ENCODE peak calls at places on chromosomes 6 and 20, in four cellular contexts. H is right cardiac atrium, S is small intestine, K is heart left ventricle. Y is an unnamed sample. For H3K9me3 and H3K4me1, the result is how much of the 10 kb centered on the place peaks cover.

GRCh38 chr6:9140181-9140580 is 704.8 kb upstream of the SLC35B3 start:
- DNase-seq in H (no peak), S (no peak), K (no peak), Y (no peak)

GRCh38 chr20:8721098-8721497 is 347.8 kb upstream of the PLCB4 start:
- DNase-seq in H (peak), S (peak), K (no peak), Y (no peak)

GRCh38 chr6:132511836-132512230 is 1.1 kb downstream of the STX7 start:
- DNase-seq in H (no peak), S (peak), K (no peak), Y (no peak)

GRCh38 chr6:63565727-63566625 is 6.3 kb upstream of the LOC128125822 start:
- DNase-seq in H (no peak), S (no peak), K (no peak), Y (no peak)

GRCh38 chr6:14118444-14118843 is 872 bp downstream of the CD83 start:
- DNase-seq in H (no peak), S (no peak), K (no peak), Y (no peak)

GRCh38 chr6:58198301-58198700 is 880.9 kb downstream of the PRIM2 start:
- DNase-seq in H (no peak), S (no peak), K (no peak), Y (no peak)

GRCh38 chr6:112501705-112502104 is 154.6 kb downstream of the RFPL4B start:
- DNase-seq in H (peak), S (no peak), K (no peak), Y (no peak)

GRCh38 chr20:22686097-22686496 is 101.7 kb upstream of the FOXA2 start:
- DNase-seq in H (peak), S (peak), K (peak), Y (no peak)

GRCh38 chr6:101397199-101397598 is 3.7 kb downstream of the GRIK2 start:
- DNase-seq in H (no peak), S (no peak), K (no peak), Y (no peak)

GRCh38 chr6:52351879-52352238 is 10.1 kb upstream of the PAQR8 start:
- DNase-seq in H (no peak), S (no peak), K (no peak), Y (no peak)

GRCh38 chr6:116605935-116606334 is 10.3 kb upstream of the RSPH4A start:
- DNase-seq in H (no peak), S (no peak), K (no peak), Y (no peak)

GRCh38 chr6:166253277-166254229 is 54.6 kb downstream of the PRR18 start:
- DNase-seq in H (peak), S (no peak), K (no peak), Y (no peak)

GRCh38 chr20:12528591-12529041 is 480.2 kb upstream of the SPTLC3 start:
- DNase-seq in H (no peak), S (no peak), K (no peak), Y (no peak)

GRCh38 chr20:22921595-22922421 is 113.3 kb upstream of the SSTR4 start:
- DNase-seq in H (no peak), S (no peak), K (no peak), Y (no peak)

GRCh38 chr20:37245671-37246237 is 15.9 kb downstream of the GHRH start:
- DNase-seq in H (no peak), S (no peak), K (no peak), Y (no peak)

GRCh38 chr6:103455275-103455674 is 1404.4 kb downstream of the HACE1 start:
- DNase-seq in H (no peak), S (no peak), K (no peak), Y (no peak)

GRCh38 chr6:21745543-21746337 is 152.2 kb downstream of the SOX4 start:
- DNase-seq in H (no peak), S (no peak), K (no peak), Y (no peak)

GRCh38 chr6:11930240-11930639 is 81.9 kb upstream of the HIVEP1 start:
- DNase-seq in H (no peak), S (no peak), K (no peak), Y (no peak)

GRCh38 chr20:50304883-50305635 is 114.4 kb downstream of the CEBPB start:
- DNase-seq in H (peak), S (no peak), K (peak), Y (no peak)

GRCh38 chr20:63536997-63537524 is at the start of gene PTK6:
- DNase-seq in H (peak), S (peak), K (peak), Y (no peak)

GRCh38 chr6:38155144-38155543 is 335.6 kb downstream of the ZFAND3 start:
- DNase-seq in H (no peak), S (no peak), K (no peak), Y (no peak)

GRCh38 chr20:51412333-51412761 is 130.2 kb downstream of the NFATC2 start:
- DNase-seq in H (peak), S (no peak), K (peak), Y (no peak)

GRCh38 chr6:26031151-26031594 is 56.1 kb upstream of the HFE start:
- DNase-seq in H (no peak), S (no peak), K (no peak), Y (no peak)

GRCh38 chr20:208937-209566 is 18.0 kb upstream of the DEFB129 start:
- DNase-seq in H (no peak), S (peak), K (no peak), Y (no peak)

GRCh38 chr6:149268768-149269167 is 48.7 kb upstream of the TAB2 start:
- DNase-seq in H (no peak), S (no peak), K (no peak), Y (no peak)

GRCh38 chr6:30881987-30882763 is 2.1 kb upstream of the DDR1 start:
- DNase-seq in H (peak), S (no peak), K (no peak), Y (no peak)

GRCh38 chr20:4573564-4574355 is 147.9 kb upstream of the PRND start:
- DNase-seq in H (no peak), S (no peak), K (no peak), Y (no peak)

GRCh38 chr6:53710788-53711187 is 45.2 kb upstream of the KLHL31 start:
- DNase-seq in H (no peak), S (no peak), K (no peak), Y (no peak)

GRCh38 chr20:24109008-24109407 is 120.4 kb upstream of the GGTLC1 start:
- DNase-seq in H (no peak), S (peak), K (no peak), Y (peak)

GRCh38 chr20:38134427-38135281 is 30.4 kb downstream of the TGM2 start:
- DNase-seq in H (no peak), S (no peak), K (no peak), Y (no peak)

GRCh38 chr6:139743629-139744028 is 369.2 kb upstream of the CITED2 start:
- DNase-seq in H (no peak), S (peak), K (no peak), Y (no peak)

GRCh38 chr6:158185729-158186456 is 17.7 kb downstream of the GTF2H5 start:
- DNase-seq in H (no peak), S (no peak), K (no peak), Y (no peak)

GRCh38 chr6:34292954-34293353 is 44.1 kb upstream of the SMIM29 start:
- DNase-seq in H (no peak), S (no peak), K (no peak), Y (no peak)

GRCh38 chr6:34285571-34285970 is 36.8 kb upstream of the SMIM29 start:
- DNase-seq in H (no peak), S (no peak), K (no peak), Y (no peak)

GRCh38 chr6:34284563-34285545 is 36.0 kb upstream of the SMIM29 start:
- DNase-seq in H (peak), S (no peak), K (peak), Y (no peak)

GRCh38 chr6:34289137-34289536 is 40.3 kb upstream of the SMIM29 start:
- DNase-seq in H (no peak), S (no peak), K (no peak), Y (no peak)

GRCh38 chr6:34288581-34288980 is 39.8 kb upstream of the SMIM29 start:
- DNase-seq in H (no peak), S (no peak), K (no peak), Y (no peak)
- H3K4me3 ChIP-seq in H (no peak), S (no peak), K (no peak), Y (no peak)

DNA sequence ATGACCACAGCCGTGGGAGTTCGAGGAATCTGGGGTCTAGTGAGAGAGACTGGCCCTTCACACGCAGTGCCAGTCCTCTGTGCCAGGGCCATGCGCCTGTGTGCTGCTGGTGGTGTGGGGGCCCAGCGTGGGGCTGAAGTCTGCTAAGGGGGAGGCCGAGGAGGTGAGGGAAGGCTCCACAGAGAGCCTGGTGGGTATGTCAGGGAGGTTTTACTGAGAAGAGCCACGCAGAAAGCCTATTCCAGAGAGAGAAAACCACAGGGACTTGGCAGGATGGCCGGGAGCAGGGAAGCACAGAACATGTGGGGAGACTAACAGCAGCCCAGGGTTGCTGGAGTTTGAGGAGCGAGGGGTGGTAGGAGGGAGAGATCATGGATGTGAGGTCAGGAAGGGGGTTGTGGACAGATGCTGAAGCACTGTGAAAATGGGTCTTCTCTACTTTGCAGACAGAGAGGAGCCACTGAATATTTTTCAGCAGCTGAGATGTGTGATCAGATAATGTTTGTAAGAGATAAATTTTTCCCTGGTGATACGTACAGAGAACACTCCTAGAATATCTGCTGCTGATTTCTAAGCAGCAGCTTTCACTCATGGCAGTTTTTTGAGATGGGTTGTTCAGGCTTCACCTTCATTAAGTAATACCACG is 35.4 kb downstream of the DUSP22 start:
- DNase-seq in H (no peak), S (no peak), K (no peak), Y (no peak)
- H3K9me3 ChIP-seq in H (under half), S (under half), K (under half), Y (under half)

GRCh38 chr20:10539818-10540553 is 104.9 kb downstream of the SLX4IP start:
- DNase-seq in H (no peak), S (no peak), K (no peak), Y (no peak)
- H3K4me1 ChIP-seq in H (under half), S (under half), K (under half), Y (under half)

GRCh38 chr6:125940691-125941090 is 15.9 kb upstream of the HINT3 start:
- DNase-seq in H (no peak), S (no peak), K (no peak), Y (no peak)
- H3K4me3 ChIP-seq in H (no peak), S (no peak), K (no peak), Y (no peak)

GRCh38 chr20:14374191-14374590 is 36.8 kb upstream of the FLRT3 start:
- DNase-seq in H (no peak), S (no peak), K (no peak), Y (no peak)
- H3K9me3 ChIP-seq in H (under half), S (under half), K (under half), Y (under half)

DNA sequence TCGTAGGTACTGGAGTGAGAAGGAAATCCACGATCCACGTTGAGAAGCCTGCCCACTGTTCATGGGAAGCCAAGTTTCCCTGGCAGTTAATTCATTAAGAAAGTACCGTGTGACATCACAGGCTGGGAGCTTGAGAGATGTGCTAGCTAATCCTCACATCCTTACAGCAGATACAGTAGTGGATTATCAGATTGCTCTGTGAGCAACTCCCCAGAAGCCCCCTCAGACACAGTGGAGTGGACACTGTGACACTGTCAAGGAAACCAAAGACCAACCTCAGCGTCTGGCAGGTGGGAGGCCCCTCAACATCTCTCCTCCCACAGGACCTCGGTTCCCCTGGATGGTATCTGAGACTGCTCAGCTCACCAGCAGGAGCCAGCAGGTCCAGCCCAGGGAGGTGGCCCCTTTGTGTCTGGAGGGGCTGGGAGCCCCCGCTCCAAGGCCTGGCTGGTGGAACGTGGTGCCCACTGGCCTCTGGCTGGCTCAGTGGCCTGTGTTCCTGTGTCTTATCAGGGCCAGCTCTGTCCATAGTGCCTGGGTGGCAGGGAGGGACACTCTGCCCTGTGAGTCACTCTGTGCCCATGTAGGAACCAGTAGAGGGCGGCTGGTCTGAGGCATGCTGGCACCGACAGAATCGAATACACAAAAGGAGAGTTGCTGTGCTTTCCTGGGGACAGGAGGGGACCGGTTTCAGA is 7.2 kb downstream of the PYGB start:
- DNase-seq in H (peak), S (peak), K (no peak), Y (no peak)
- H3K4me1 ChIP-seq in H (under half), S (under half), K (under half), Y (under half)

DNA sequence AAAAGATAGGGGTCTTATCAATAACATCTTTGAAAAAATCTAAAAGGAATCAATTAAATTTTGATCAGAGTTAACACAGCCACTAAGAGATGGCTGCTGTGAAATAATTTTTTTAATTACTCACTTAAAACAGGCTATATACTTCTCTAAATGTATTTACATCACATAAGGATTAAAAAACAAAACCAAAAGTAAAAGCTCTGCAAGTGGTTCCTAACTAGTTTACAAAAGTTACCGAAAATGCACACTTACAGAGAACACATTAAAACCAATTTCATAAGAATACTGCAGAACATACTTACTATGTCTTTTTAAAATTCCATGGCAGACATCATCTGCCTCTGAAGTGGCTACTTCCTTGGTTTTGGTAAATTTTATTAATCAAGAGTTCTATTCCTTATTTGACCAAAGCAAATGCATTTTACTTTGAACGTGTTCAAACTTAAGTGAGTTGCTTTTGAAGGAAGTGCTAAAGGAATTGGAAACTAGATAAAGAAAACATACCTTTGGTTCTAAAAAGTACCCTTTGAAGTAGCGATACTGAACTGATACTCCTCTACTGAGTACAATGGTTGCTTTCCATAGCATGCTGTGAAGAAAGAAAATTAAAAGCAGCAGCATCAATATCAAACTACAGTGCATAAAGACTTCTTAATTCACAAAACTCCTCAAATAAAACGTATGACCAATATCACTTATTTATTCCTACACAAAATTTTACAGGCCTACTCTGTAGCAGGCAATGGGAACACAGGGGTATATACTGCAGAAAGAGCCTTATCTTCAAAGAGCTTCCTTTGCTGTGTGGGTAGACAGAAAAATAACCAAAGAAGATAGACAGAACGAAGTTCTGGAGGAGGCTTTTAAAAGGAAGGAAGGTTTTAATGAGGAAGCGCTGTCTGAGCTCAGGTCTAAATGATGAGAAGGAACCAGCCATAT is 157.1 kb upstream of the SHLD1 start:
- DNase-seq in H (no peak), S (no peak), K (no peak), Y (no peak)
- H3K4me3 ChIP-seq in H (no peak), S (no peak), K (no peak), Y (peak)

DNA sequence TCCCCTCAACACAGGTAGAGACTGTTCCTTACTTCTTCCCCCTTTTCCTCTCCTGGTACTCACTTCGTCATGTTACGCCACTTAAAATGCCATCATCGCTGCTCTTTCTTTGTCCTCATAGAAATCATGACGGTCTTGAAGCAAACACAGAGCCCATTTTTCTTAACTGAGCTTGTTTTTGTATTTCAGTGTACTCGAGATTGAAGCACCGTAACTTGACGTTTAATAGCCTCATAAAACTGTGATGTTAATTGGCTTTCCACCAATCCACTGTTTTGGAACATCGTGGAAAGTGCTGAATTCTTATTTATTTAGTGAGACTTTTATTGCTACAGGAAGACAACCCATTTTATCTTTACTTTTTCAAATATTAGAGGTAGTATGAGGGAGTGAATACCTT is 38.7 kb downstream of the DUSP22 start:
- DNase-seq in H (no peak), S (peak), K (no peak), Y (no peak)
- H3K9me3 ChIP-seq in H (under half), S (under half), K (under half), Y (under half)